ENCODE peak calls at places on chromosomes 12 and 14, in six cellular contexts. One of them, this sample, is unnamed.

GRCh38 chr12:75550906-75551305 is 39.5 kb upstream of the KRR1 start:
- DNase-seq in small intestine: no peak
- DNase-seq in iPS-NIHi11: no peak
- DNase-seq in stimulated activated CD4-positive, alpha-beta T cell treated with anti-CD3 and anti-CD28 coated beads, Interleukin-1b, Interleukin-23, amount 100 ng/mL, for 24 hours: no peak
- DNase-seq in neural crest cell: no peak
- DNase-seq in RPMI8226: no peak
- DNase-seq in this sample: no peak

GRCh38 chr12:93348568-93349435 is 28.9 kb upstream of the NUDT4 start:
- DNase-seq in iPS-NIHi11: no peak
- DNase-seq in stimulated activated CD4-positive, alpha-beta T cell treated with anti-CD3 and anti-CD28 coated beads, Interleukin-1b, Interleukin-23, amount 100 ng/mL, for 24 hours: no peak
- DNase-seq in neural crest cell: no peak
- DNase-seq in RPMI8226: no peak
- DNase-seq in small intestine: no peak
- DNase-seq in this sample: no peak

GRCh38 chr14:36502558-36503508 is 17.2 kb downstream of the NKX2-1 start:
- DNase-seq in RPMI8226: no peak
- DNase-seq in iPS-NIHi11: no peak
- DNase-seq in neural crest cell: no peak
- DNase-seq in small intestine: no peak
- DNase-seq in stimulated activated CD4-positive, alpha-beta T cell treated with anti-CD3 and anti-CD28 coated beads, Interleukin-1b, Interleukin-23, amount 100 ng/mL, for 24 hours: no peak
- DNase-seq in this sample: no peak

GRCh38 chr12:113070117-113070906 is 13.8 kb downstream of the DTX1 start:
- DNase-seq in RPMI8226: no peak
- DNase-seq in iPS-NIHi11: no peak
- DNase-seq in stimulated activated CD4-positive, alpha-beta T cell treated with anti-CD3 and anti-CD28 coated beads, Interleukin-1b, Interleukin-23, amount 100 ng/mL, for 24 hours: peak
- DNase-seq in small intestine: no peak
- DNase-seq in neural crest cell: no peak
- DNase-seq in this sample: no peak

GRCh38 chr14:74239848-74240793 is 872 bp downstream of the VSX2 start:
- DNase-seq in RPMI8226: no peak
- DNase-seq in small intestine: no peak
- DNase-seq in iPS-NIHi11: peak
- DNase-seq in stimulated activated CD4-positive, alpha-beta T cell treated with anti-CD3 and anti-CD28 coated beads, Interleukin-1b, Interleukin-23, amount 100 ng/mL, for 24 hours: no peak
- DNase-seq in neural crest cell: peak
- DNase-seq in this sample: peak

GRCh38 chr12:106030210-106031175 is 108.3 kb downstream of the NUAK1 start:
- DNase-seq in neural crest cell: no peak
- DNase-seq in iPS-NIHi11: no peak
- DNase-seq in stimulated activated CD4-positive, alpha-beta T cell treated with anti-CD3 and anti-CD28 coated beads, Interleukin-1b, Interleukin-23, amount 100 ng/mL, for 24 hours: no peak
- DNase-seq in small intestine: no peak
- DNase-seq in RPMI8226: no peak
- DNase-seq in this sample: peak

GRCh38 chr14:49863483-49864262 is 11.1 kb upstream of the NEMF start:
- DNase-seq in small intestine: peak
- DNase-seq in neural crest cell: no peak
- DNase-seq in stimulated activated CD4-positive, alpha-beta T cell treated with anti-CD3 and anti-CD28 coated beads, Interleukin-1b, Interleukin-23, amount 100 ng/mL, for 24 hours: no peak
- DNase-seq in RPMI8226: no peak
- DNase-seq in iPS-NIHi11: no peak
- DNase-seq in this sample: peak

GRCh38 chr14:41604793-41605534 is 1.7 kb upstream of the LRFN5 start:
- DNase-seq in neural crest cell: peak
- DNase-seq in RPMI8226: no peak
- DNase-seq in small intestine: no peak
- DNase-seq in stimulated activated CD4-positive, alpha-beta T cell treated with anti-CD3 and anti-CD28 coated beads, Interleukin-1b, Interleukin-23, amount 100 ng/mL, for 24 hours: no peak
- DNase-seq in iPS-NIHi11: peak
- DNase-seq in this sample: peak

GRCh38 chr14:94320243-94320642 is 2.9 kb downstream of the SERPINA6 start:
- DNase-seq in neural crest cell: no peak
- DNase-seq in iPS-NIHi11: no peak
- DNase-seq in small intestine: peak
- DNase-seq in stimulated activated CD4-positive, alpha-beta T cell treated with anti-CD3 and anti-CD28 coated beads, Interleukin-1b, Interleukin-23, amount 100 ng/mL, for 24 hours: no peak
- DNase-seq in RPMI8226: no peak
- DNase-seq in this sample: no peak

GRCh38 chr12:43957732-43958131 is 121.9 kb downstream of the TMEM117 start:
- DNase-seq in neural crest cell: peak
- DNase-seq in stimulated activated CD4-positive, alpha-beta T cell treated with anti-CD3 and anti-CD28 coated beads, Interleukin-1b, Interleukin-23, amount 100 ng/mL, for 24 hours: no peak
- DNase-seq in iPS-NIHi11: peak
- DNase-seq in small intestine: peak
- DNase-seq in RPMI8226: peak
- DNase-seq in this sample: peak

GRCh38 chr12:119153477-119154434 is 25.0 kb upstream of the HSPB8 start:
- DNase-seq in stimulated activated CD4-positive, alpha-beta T cell treated with anti-CD3 and anti-CD28 coated beads, Interleukin-1b, Interleukin-23, amount 100 ng/mL, for 24 hours: no peak
- DNase-seq in neural crest cell: peak
- DNase-seq in iPS-NIHi11: peak
- DNase-seq in RPMI8226: peak
- DNase-seq in small intestine: peak
- DNase-seq in this sample: peak

GRCh38 chr12:108832208-108832607 is 25.2 kb downstream of the SSH1 start:
- DNase-seq in RPMI8226: no peak
- DNase-seq in iPS-NIHi11: no peak
- DNase-seq in neural crest cell: no peak
- DNase-seq in small intestine: no peak
- DNase-seq in stimulated activated CD4-positive, alpha-beta T cell treated with anti-CD3 and anti-CD28 coated beads, Interleukin-1b, Interleukin-23, amount 100 ng/mL, for 24 hours: no peak
- DNase-seq in this sample: no peak

GRCh38 chr12:68638721-68639395 is 28.2 kb downstream of the RAP1B start:
- DNase-seq in RPMI8226: no peak
- DNase-seq in neural crest cell: no peak
- DNase-seq in stimulated activated CD4-positive, alpha-beta T cell treated with anti-CD3 and anti-CD28 coated beads, Interleukin-1b, Interleukin-23, amount 100 ng/mL, for 24 hours: no peak
- DNase-seq in iPS-NIHi11: no peak
- DNase-seq in small intestine: no peak
- DNase-seq in this sample: peak

GRCh38 chr12:4322789-4323188 is 1.8 kb downstream of the TIGAR start:
- DNase-seq in RPMI8226: no peak
- DNase-seq in neural crest cell: no peak
- DNase-seq in iPS-NIHi11: no peak
- DNase-seq in stimulated activated CD4-positive, alpha-beta T cell treated with anti-CD3 and anti-CD28 coated beads, Interleukin-1b, Interleukin-23, amount 100 ng/mL, for 24 hours: no peak
- DNase-seq in small intestine: no peak
- DNase-seq in this sample: no peak

This sample was measured in mesendoderm.